ENCODE peak calls at places on chromosomes 5 and 9, in seven cellular contexts. One of them, this sample, is unnamed.

GRCh38 chr9:22053178-22053577 is 44.1 kb upstream of the CDKN2B start:
- DNase-seq in MM.1S: no peak
- DNase-seq in lower leg skin: no peak
- DNase-seq in cardiac fibroblast: no peak
- DNase-seq in stomach: no peak
- DNase-seq in kidney epithelial cell: no peak
- DNase-seq in right lobe of liver: no peak
- DNase-seq in this sample: no peak

GRCh38 chr5:33892419-33893151 is 795 bp upstream of the ADAMTS12 start:
- DNase-seq in MM.1S: no peak
- DNase-seq in right lobe of liver: no peak
- DNase-seq in cardiac fibroblast: peak
- DNase-seq in lower leg skin: no peak
- DNase-seq in stomach: peak
- DNase-seq in kidney epithelial cell: peak
- DNase-seq in this sample: no peak

GRCh38 chr5:83312672-83313071 is 158.9 kb upstream of the VCAN start:
- DNase-seq in stomach: no peak
- DNase-seq in MM.1S: no peak
- DNase-seq in kidney epithelial cell: no peak
- DNase-seq in cardiac fibroblast: peak
- DNase-seq in lower leg skin: peak
- DNase-seq in right lobe of liver: no peak
- DNase-seq in this sample: no peak

GRCh38 chr9:111483419-111483861 is 743 bp downstream of the ECPAS start:
- DNase-seq in MM.1S: peak
- DNase-seq in kidney epithelial cell: no peak
- DNase-seq in stomach: no peak
- DNase-seq in cardiac fibroblast: no peak
- DNase-seq in right lobe of liver: no peak
- DNase-seq in lower leg skin: no peak
- DNase-seq in this sample: no peak

GRCh38 chr9:110029422-110029814 is 178.5 kb downstream of the C9orf152 start:
- DNase-seq in right lobe of liver: no peak
- DNase-seq in MM.1S: no peak
- DNase-seq in kidney epithelial cell: peak
- DNase-seq in cardiac fibroblast: peak
- DNase-seq in stomach: no peak
- DNase-seq in lower leg skin: peak
- DNase-seq in this sample: no peak

GRCh38 chr9:72627147-72627546 is 105.7 kb downstream of the TMC1 start:
- DNase-seq in lower leg skin: no peak
- DNase-seq in kidney epithelial cell: no peak
- DNase-seq in stomach: no peak
- DNase-seq in right lobe of liver: no peak
- DNase-seq in cardiac fibroblast: no peak
- DNase-seq in MM.1S: no peak
- DNase-seq in this sample: no peak

GRCh38 chr5:36651775-36652685 is 45.6 kb downstream of the SLC1A3 start:
- DNase-seq in kidney epithelial cell: no peak
- DNase-seq in MM.1S: no peak
- DNase-seq in lower leg skin: no peak
- DNase-seq in right lobe of liver: no peak
- DNase-seq in cardiac fibroblast: no peak
- DNase-seq in stomach: no peak
- DNase-seq in this sample: no peak

GRCh38 chr9:6426117-6426516 is 13.1 kb downstream of the UHRF2 start:
- DNase-seq in MM.1S: no peak
- DNase-seq in cardiac fibroblast: peak
- DNase-seq in right lobe of liver: no peak
- DNase-seq in lower leg skin: no peak
- DNase-seq in kidney epithelial cell: no peak
- DNase-seq in stomach: no peak
- DNase-seq in this sample: no peak

GRCh38 chr9:112629890-112630485 is 87.9 kb downstream of the INIP start:
- DNase-seq in kidney epithelial cell: no peak
- DNase-seq in MM.1S: no peak
- DNase-seq in right lobe of liver: no peak
- DNase-seq in lower leg skin: no peak
- DNase-seq in cardiac fibroblast: no peak
- DNase-seq in stomach: no peak
- DNase-seq in this sample: no peak

GRCh38 chr9:86764230-86765039 is 182.9 kb downstream of the GAS1 start:
- DNase-seq in kidney epithelial cell: no peak
- DNase-seq in cardiac fibroblast: no peak
- DNase-seq in MM.1S: no peak
- DNase-seq in stomach: no peak
- DNase-seq in right lobe of liver: no peak
- DNase-seq in lower leg skin: no peak
- DNase-seq in this sample: no peak

GRCh38 chr9:93576296-93577044 is at the start of gene PHF2:
- DNase-seq in kidney epithelial cell: no peak
- DNase-seq in stomach: no peak
- DNase-seq in cardiac fibroblast: peak
- DNase-seq in MM.1S: peak
- DNase-seq in lower leg skin: no peak
- DNase-seq in right lobe of liver: no peak
- DNase-seq in this sample: peak

GRCh38 chr5:132190161-132190817 is 37.4 kb downstream of the P4HA2 start:
- DNase-seq in stomach: no peak
- DNase-seq in MM.1S: peak
- DNase-seq in lower leg skin: no peak
- DNase-seq in kidney epithelial cell: peak
- DNase-seq in cardiac fibroblast: peak
- DNase-seq in right lobe of liver: no peak
- DNase-seq in this sample: no peak

GRCh38 chr5:77885501-77885900 is 109.4 kb upstream of the TBCA start:
- DNase-seq in kidney epithelial cell: no peak
- DNase-seq in stomach: no peak
- DNase-seq in lower leg skin: no peak
- DNase-seq in cardiac fibroblast: no peak
- DNase-seq in MM.1S: no peak
- DNase-seq in right lobe of liver: no peak
- DNase-seq in this sample: no peak

GRCh38 chr5:162268694-162269481 is 201.3 kb downstream of the GABRG2 start:
- DNase-seq in lower leg skin: no peak
- DNase-seq in kidney epithelial cell: no peak
- DNase-seq in MM.1S: peak
- DNase-seq in stomach: no peak
- DNase-seq in cardiac fibroblast: no peak
- DNase-seq in right lobe of liver: no peak
- DNase-seq in this sample: no peak

GRCh38 chr5:944992-945685 is 52.5 kb downstream of the TRIP13 start:
- DNase-seq in MM.1S: no peak
- DNase-seq in lower leg skin: no peak
- DNase-seq in stomach: no peak
- DNase-seq in right lobe of liver: no peak
- DNase-seq in kidney epithelial cell: no peak
- DNase-seq in cardiac fibroblast: no peak
- DNase-seq in this sample: peak

GRCh38 chr9:16139781-16140180 is 586.9 kb downstream of the CCDC171 start:
- DNase-seq in cardiac fibroblast: peak
- DNase-seq in stomach: no peak
- DNase-seq in MM.1S: no peak
- DNase-seq in lower leg skin: no peak
- DNase-seq in right lobe of liver: no peak
- DNase-seq in kidney epithelial cell: no peak
- DNase-seq in this sample: no peak

GRCh38 chr9:36486454-36486932 is 86.2 kb upstream of the MELK start:
- DNase-seq in kidney epithelial cell: no peak
- DNase-seq in stomach: no peak
- DNase-seq in lower leg skin: no peak
- DNase-seq in cardiac fibroblast: peak
- DNase-seq in right lobe of liver: no peak
- DNase-seq in MM.1S: peak
- DNase-seq in this sample: no peak

GRCh38 chr9:110880123-110880522 is 158.1 kb downstream of the LPAR1 start:
- DNase-seq in MM.1S: no peak
- DNase-seq in right lobe of liver: no peak
- DNase-seq in lower leg skin: no peak
- DNase-seq in stomach: no peak
- DNase-seq in cardiac fibroblast: peak
- DNase-seq in kidney epithelial cell: peak
- DNase-seq in this sample: no peak

GRCh38 chr5:32261198-32261597 is 51.5 kb downstream of the MTMR12 start:
- DNase-seq in right lobe of liver: no peak
- DNase-seq in kidney epithelial cell: no peak
- DNase-seq in stomach: no peak
- DNase-seq in cardiac fibroblast: no peak
- DNase-seq in MM.1S: peak
- DNase-seq in lower leg skin: no peak
- DNase-seq in this sample: no peak

GRCh38 chr5:72152506-72152905 is 45.2 kb downstream of the MAP1B start:
- DNase-seq in cardiac fibroblast: no peak
- DNase-seq in lower leg skin: no peak
- DNase-seq in kidney epithelial cell: no peak
- DNase-seq in stomach: no peak
- DNase-seq in right lobe of liver: no peak
- DNase-seq in MM.1S: no peak
- DNase-seq in this sample: no peak

GRCh38 chr5:156366536-156366935 is 39.6 kb downstream of the SGCD start:
- DNase-seq in cardiac fibroblast: peak
- DNase-seq in stomach: no peak
- DNase-seq in right lobe of liver: no peak
- DNase-seq in lower leg skin: no peak
- DNase-seq in kidney epithelial cell: no peak
- DNase-seq in MM.1S: no peak
- DNase-seq in this sample: no peak

GRCh38 chr5:66989286-66989685 is 207.3 kb downstream of the CD180 start:
- DNase-seq in cardiac fibroblast: peak
- DNase-seq in kidney epithelial cell: peak
- DNase-seq in stomach: no peak
- DNase-seq in lower leg skin: no peak
- DNase-seq in MM.1S: no peak
- DNase-seq in right lobe of liver: no peak
- DNase-seq in this sample: no peak

GRCh38 chr5:96844476-96844990 is 31.8 kb upstream of the ERAP2 start:
- DNase-seq in MM.1S: peak
- DNase-seq in right lobe of liver: no peak
- DNase-seq in kidney epithelial cell: no peak
- DNase-seq in cardiac fibroblast: no peak
- DNase-seq in lower leg skin: no peak
- DNase-seq in stomach: no peak
- DNase-seq in this sample: no peak

GRCh38 chr5:17412760-17413671 is 85.0 kb upstream of the TAF11L2 start:
- DNase-seq in cardiac fibroblast: no peak
- DNase-seq in stomach: no peak
- DNase-seq in kidney epithelial cell: no peak
- DNase-seq in MM.1S: no peak
- DNase-seq in right lobe of liver: no peak
- DNase-seq in lower leg skin: no peak
- DNase-seq in this sample: no peak
- TF ChIP-seq CTCF in cardiac fibroblast: no peak
- TF ChIP-seq CTCF in stomach: no peak
- TF ChIP-seq CTCF in kidney epithelial cell: no peak
- TF ChIP-seq CTCF in MM.1S: no peak
- TF ChIP-seq CTCF in right lobe of liver: no peak
- TF ChIP-seq CTCF in lower leg skin: no peak
- TF ChIP-seq CTCF in this sample: no peak

DNA sequence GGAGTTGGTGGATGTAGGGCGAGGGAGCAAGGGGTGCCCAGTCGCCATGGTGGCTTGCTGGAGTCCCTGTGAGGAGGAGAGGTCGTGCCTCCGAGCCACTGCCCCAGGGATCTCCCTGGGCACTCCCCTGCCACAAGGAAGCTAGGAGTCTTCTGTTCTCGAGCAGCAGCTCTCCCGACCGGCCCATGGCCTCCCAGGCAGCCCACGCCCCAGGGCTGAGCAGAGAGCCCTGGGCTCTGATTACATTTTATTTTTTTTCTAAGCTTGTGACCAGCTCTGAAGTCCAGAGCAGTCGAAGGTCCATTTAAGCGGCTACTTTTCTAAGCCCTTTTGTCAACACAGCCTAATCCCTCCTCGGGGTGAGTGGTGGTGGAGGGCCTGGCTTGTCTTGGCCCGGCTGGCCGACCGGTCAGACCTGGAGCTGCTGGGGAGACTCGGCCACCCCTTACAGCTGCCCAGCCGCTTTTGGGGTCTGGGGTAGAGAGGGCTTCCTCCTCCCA is 2.1 kb downstream of the RXRA start:
- DNase-seq in right lobe of liver: peak
- DNase-seq in kidney epithelial cell: no peak
- DNase-seq in MM.1S: no peak
- DNase-seq in lower leg skin: no peak
- DNase-seq in cardiac fibroblast: peak
- DNase-seq in stomach: peak
- DNase-seq in this sample: no peak
- H3K4me3 ChIP-seq in right lobe of liver: peak
- H3K4me3 ChIP-seq in kidney epithelial cell: no peak
- H3K4me3 ChIP-seq in MM.1S: no peak
- H3K4me3 ChIP-seq in lower leg skin: peak
- H3K4me3 ChIP-seq in cardiac fibroblast: peak
- H3K4me3 ChIP-seq in stomach: peak
- H3K4me3 ChIP-seq in this sample: peak

DNA sequence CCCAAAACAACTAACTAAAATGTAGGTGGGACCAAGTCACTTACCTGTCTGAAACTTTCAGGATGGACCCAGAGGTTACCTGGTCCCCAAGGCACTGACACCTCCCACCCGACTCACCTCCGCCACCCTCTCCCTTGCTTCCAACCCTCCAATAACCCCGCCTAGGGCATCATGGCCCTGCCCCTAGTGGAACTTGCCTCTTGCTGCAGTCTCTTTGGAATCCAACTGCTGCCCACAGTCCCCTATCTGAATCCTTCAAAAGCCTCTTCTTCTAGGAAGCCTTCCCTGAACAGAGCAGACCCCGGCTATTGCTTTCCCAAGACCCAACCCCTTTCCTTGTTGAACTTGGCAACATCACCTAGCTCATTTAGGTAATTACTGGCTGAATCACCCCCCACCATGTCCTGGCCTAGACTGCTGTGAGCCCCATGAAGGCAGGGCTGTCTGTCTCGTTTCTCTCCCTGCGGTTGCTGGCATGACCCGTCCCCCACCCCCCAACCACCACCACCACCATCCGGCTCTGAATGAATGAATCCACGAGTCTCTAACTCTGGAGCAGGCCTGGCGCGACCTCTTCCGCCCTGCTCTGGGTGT is 9.4 kb downstream of the CRB2 start:
- DNase-seq in right lobe of liver: no peak
- DNase-seq in cardiac fibroblast: no peak
- DNase-seq in lower leg skin: no peak
- DNase-seq in stomach: no peak
- DNase-seq in MM.1S: no peak
- DNase-seq in kidney epithelial cell: no peak
- DNase-seq in this sample: no peak
- TF ChIP-seq CTCF in right lobe of liver: no peak
- TF ChIP-seq CTCF in cardiac fibroblast: peak
- TF ChIP-seq CTCF in lower leg skin: no peak
- TF ChIP-seq CTCF in stomach: no peak
- TF ChIP-seq CTCF in MM.1S: peak
- TF ChIP-seq CTCF in kidney epithelial cell: peak
- TF ChIP-seq CTCF in this sample: no peak

DNA sequence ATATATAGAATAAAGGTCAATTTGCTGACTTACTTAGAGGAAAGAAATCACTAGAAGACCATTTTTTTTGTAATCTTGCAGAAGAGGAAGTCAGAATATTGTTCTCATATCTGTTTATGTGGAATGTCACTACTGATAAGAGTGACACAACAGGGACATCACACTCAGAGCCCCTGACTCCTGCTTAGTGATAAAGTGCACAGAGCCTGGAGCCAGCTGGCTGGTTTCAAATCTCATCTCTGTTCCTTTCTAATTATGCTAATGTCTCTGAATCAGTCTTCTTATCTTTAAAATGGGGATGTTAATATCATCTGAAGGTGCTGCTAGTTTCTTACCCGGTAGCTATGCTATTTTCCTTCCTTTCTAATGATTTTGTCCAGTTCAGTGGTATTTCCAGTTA is 58.6 kb upstream of the LIFR start:
- DNase-seq in MM.1S: no peak
- DNase-seq in cardiac fibroblast: no peak
- DNase-seq in lower leg skin: no peak
- DNase-seq in stomach: no peak
- DNase-seq in kidney epithelial cell: no peak
- DNase-seq in right lobe of liver: no peak
- DNase-seq in this sample: no peak
- H3K4me3 ChIP-seq in MM.1S: no peak
- H3K4me3 ChIP-seq in cardiac fibroblast: no peak
- H3K4me3 ChIP-seq in lower leg skin: no peak
- H3K4me3 ChIP-seq in stomach: no peak
- H3K4me3 ChIP-seq in kidney epithelial cell: no peak
- H3K4me3 ChIP-seq in right lobe of liver: no peak
- H3K4me3 ChIP-seq in this sample: no peak

This sample was measured in coronary artery.